ENCODE peak calls at places on chromosomes 3 and 15, in seven cellular contexts. W is mammary epithelial cell, I is cardiac muscle cell, C is transverse colon, Q is tibial artery, F is heart right ventricle, O is lung. G is an unnamed sample.

GRCh38 chr3:17183951-17184550 is 299.3 kb downstream of the PLCL2 start:
- DNase-seq in W (peak; percentile 48), I (no peak), C (no peak), Q (no peak), F (no peak), O (no peak), G (no peak)

GRCh38 chr3:41874022-41874421 is 87.9 kb downstream of the ULK4 start:
- DNase-seq in W (no peak), I (no peak), C (no peak), Q (no peak), F (no peak), O (no peak), G (no peak)

GRCh38 chr3:24365168-24365567 is 129.5 kb downstream of the THRB start:
- DNase-seq in W (peak; percentile 91), I (no peak), C (peak; percentile 63), Q (peak; percentile 78), F (peak; percentile 51), O (peak; percentile 41), G (peak; percentile 60)

GRCh38 chr15:59501531-59502113 is 63.6 kb downstream of the FAM81A start:
- DNase-seq in W (peak; percentile 76), I (peak; percentile 69), C (peak; percentile 57), Q (no peak), F (no peak), O (no peak), G (no peak)

GRCh38 chr3:128969993-128970740 is 23.7 kb downstream of the CFAP92 start:
- DNase-seq in W (no peak), I (peak; percentile 62), C (peak; percentile 35), Q (peak; percentile 35), F (peak; percentile 32), O (peak; percentile 52), G (no peak)

GRCh38 chr3:153927107-153927506 is 194.1 kb upstream of the ARHGEF26 start:
- DNase-seq in W (peak; percentile 54), I (no peak), C (no peak), Q (no peak), F (no peak), O (no peak), G (no peak)

GRCh38 chr3:35677797-35678196 is 38.5 kb downstream of the ARPP21 start:
- DNase-seq in W (no peak), I (no peak), C (no peak), Q (no peak), F (no peak), O (no peak), G (no peak)

GRCh38 chr3:3353153-3353552 is 173.7 kb upstream of the CRBN start:
- DNase-seq in W (no peak), I (no peak), C (no peak), Q (no peak), F (no peak), O (no peak), G (no peak)

GRCh38 chr3:108501538-108501937 is 8.9 kb downstream of the MYH15 start:
- DNase-seq in W (peak; percentile 19), I (no peak), C (no peak), Q (no peak), F (no peak), O (no peak), G (no peak)

GRCh38 chr3:32121137-32121536 is 14.7 kb downstream of the GPD1L start:
- DNase-seq in W (no peak), I (no peak), C (peak; percentile 28), Q (no peak), F (no peak), O (no peak), G (no peak)

GRCh38 chr3:101676765-101677435 is at the start of gene ZBTB11:
- DNase-seq in W (peak; percentile 99), I (peak; percentile 100), C (peak; percentile 100), Q (peak; percentile 99), F (peak; percentile 100), O (peak; percentile 100), G (peak; percentile 96)
- H3K4me1 ChIP-seq in W (peaks cover 13% of the 10 kb centered on the region), I (peaks cover 5% of the 10 kb centered on the region), C (peaks cover 11% of the 10 kb centered on the region), Q (peaks cover 7% of the 10 kb centered on the region), F (peaks cover 28% of the 10 kb centered on the region), O (peaks cover 6% of the 10 kb centered on the region), G (peaks cover 20% of the 10 kb centered on the region)

GRCh38 chr3:134885877-134886621 is 91.0 kb downstream of the EPHB1 start:
- DNase-seq in W (peak; percentile 1), I (no peak), C (no peak), Q (no peak), F (no peak), O (no peak), G (no peak)
- TF ChIP-seq CTCF in W (no peak), I (no peak), C (no peak), Q (no peak), F (no peak), O (no peak), G (no peak)

GRCh38 chr15:96362759-96363678 is 32.5 kb downstream of the NR2F2 start:
- DNase-seq in W (no peak), I (no peak), C (no peak), Q (no peak), F (no peak), O (no peak), G (no peak)
- H3K27me3 ChIP-seq in W (peaks cover 69% of the 10 kb centered on the region), I (peaks cover 100% of the 10 kb centered on the region), C (peaks cover 100% of the 10 kb centered on the region), Q (no peaks in the 10 kb centered on the region), F (peaks cover 6% of the 10 kb centered on the region), O (no peaks in the 10 kb centered on the region), G (no peaks in the 10 kb centered on the region)

GRCh38 chr3:46393011-46393410 is 13.9 kb downstream of the CCR5AS start:
- DNase-seq in W (no peak), I (no peak), C (no peak), Q (no peak), F (no peak), O (no peak), G (no peak)

GRCh38 chr3:46396129-46396528 is 10.7 kb downstream of the CCR5AS start:
- DNase-seq in W (no peak), I (no peak), C (no peak), Q (no peak), F (no peak), O (no peak), G (no peak)

GRCh38 chr3:46393554-46394434 is 13.1 kb downstream of the CCR5AS start:
- DNase-seq in W (peak; percentile 30), I (no peak), C (no peak), Q (no peak), F (no peak), O (peak; percentile 74), G (no peak)

GRCh38 chr3:46397111-46397510 is 9.8 kb downstream of the CCR5AS start:
- DNase-seq in W (no peak), I (no peak), C (no peak), Q (no peak), F (no peak), O (no peak), G (no peak)

GRCh38 chr3:46395210-46395661 is 11.6 kb downstream of the CCR5AS start:
- DNase-seq in W (no peak), I (no peak), C (no peak), Q (no peak), F (no peak), O (no peak), G (no peak)
- H3K4me1 ChIP-seq in W (peaks cover 10% of the 10 kb centered on the region), I (peaks cover 32% of the 10 kb centered on the region), C (no peaks in the 10 kb centered on the region), Q (no peaks in the 10 kb centered on the region), F (no peaks in the 10 kb centered on the region), O (peaks cover 18% of the 10 kb centered on the region), G (no peaks in the 10 kb centered on the region)

GRCh38 chr3:186996356-186996755 is 66.0 kb downstream of the ST6GAL1 start:
- DNase-seq in W (no peak), I (no peak), C (peak; percentile 54), Q (no peak), F (no peak), O (no peak), G (no peak)
- TF ChIP-seq CTCF in W (no peak), I (no peak), C (no peak), Q (no peak), F (no peak), O (no peak), G (no peak)

DNA sequence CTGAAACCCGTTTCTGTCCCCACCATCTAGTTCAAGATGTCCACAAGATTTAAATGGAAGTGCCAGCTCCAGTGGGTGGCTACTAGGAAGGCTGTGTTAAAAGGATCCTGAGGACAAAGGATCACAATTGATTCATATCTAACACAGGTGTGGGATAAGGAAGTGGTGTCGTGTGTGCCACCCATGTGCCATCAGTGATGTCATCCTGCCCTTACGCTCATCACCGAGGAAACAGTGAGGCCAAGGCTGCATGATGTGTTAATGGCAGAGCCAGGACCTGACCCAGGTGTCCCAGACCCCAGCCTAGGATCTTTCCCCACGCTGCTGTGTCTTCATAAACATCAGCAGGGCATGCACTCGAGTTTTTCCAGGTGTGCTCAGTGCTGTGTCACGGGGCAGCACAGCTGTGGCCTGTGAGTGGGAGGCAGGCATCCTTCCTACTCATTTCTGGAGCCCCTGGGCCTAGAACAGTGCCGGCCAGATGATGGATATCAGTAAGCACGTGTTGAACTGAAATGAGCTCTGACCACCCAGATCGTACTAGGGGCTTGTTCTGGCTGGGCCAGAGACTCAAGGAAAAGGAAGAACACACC is 10.6 kb upstream of the TGM5 start:
- DNase-seq in W (no peak), I (no peak), C (no peak), Q (no peak), F (no peak), O (no peak), G (no peak)
- H3K27me3 ChIP-seq in W (peaks cover 3% of the 10 kb centered on the region), I (no peaks in the 10 kb centered on the region), C (peaks cover 10% of the 10 kb centered on the region), Q (peaks cover 41% of the 10 kb centered on the region), F (no peaks in the 10 kb centered on the region), O (no peaks in the 10 kb centered on the region), G (no peaks in the 10 kb centered on the region)

GRCh38 chr15:68085052-68085451 is 30.9 kb downstream of the PIAS1 start:
- DNase-seq in W (no peak), I (no peak), C (no peak), Q (no peak), F (no peak), O (no peak), G (no peak)
- H3K4me1 ChIP-seq in W (no peaks in the 10 kb centered on the region), I (peaks cover 20% of the 10 kb centered on the region), C (peaks cover 9% of the 10 kb centered on the region), Q (no peaks in the 10 kb centered on the region), F (peaks cover 49% of the 10 kb centered on the region), O (no peaks in the 10 kb centered on the region), G (peaks cover 59% of the 10 kb centered on the region)

DNA sequence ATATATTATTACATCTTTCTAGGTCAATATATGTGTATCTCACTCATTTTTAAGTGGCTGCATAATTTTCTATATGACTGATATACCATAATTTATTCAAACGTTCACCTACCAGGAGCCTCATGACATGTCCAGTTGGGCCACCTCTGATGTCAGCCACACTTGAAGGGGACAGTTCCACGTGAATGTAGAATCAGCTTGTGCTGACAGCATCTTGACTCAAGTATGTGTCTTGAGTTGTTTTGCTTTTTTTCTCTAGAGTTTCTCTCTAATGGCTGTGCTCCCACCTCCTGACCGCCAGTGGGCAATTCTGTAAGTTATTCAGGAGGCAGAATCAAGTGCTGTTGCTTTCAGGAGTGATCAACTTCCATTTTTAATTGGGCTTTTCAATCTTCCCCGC is 237.9 kb downstream of the NFKBIZ start:
- DNase-seq in W (no peak), I (peak; percentile 86), C (no peak), Q (no peak), F (no peak), O (no peak), G (no peak)
- TF ChIP-seq CTCF in W (no peak), I (no peak), C (no peak), Q (no peak), F (no peak), O (no peak), G (no peak)

G was measured in thoracic aorta.